ENCODE peak calls at places on chromosomes 2 and 18, in five cellular contexts. Q is tibial artery, S is mucosa of descending colon, I is fibroblast of villous mesenchyme, T is GM12878. H is an unnamed sample.
A peak's percentile ranks its signal among the peaks of the same experiment; 100 is the strongest.

GRCh38 chr2:219736196-219736595 is 108.8 kb downstream of the SLC4A3 start:
- DNase-seq in I (peak; percentile 77), Q (no peak), T (no peak), S (no peak), H (peak; percentile 61)

GRCh38 chr2:241762321-241762932 is 14.2 kb upstream of the GAL3ST2 start:
- DNase-seq in I (no peak), T (no peak), S (peak; percentile 15), Q (peak; percentile 9), H (no peak)

GRCh38 chr2:97868986-97869721 is 126.6 kb downstream of the TMEM131 start:
- DNase-seq in I (peak; percentile 88), Q (no peak), S (no peak), T (no peak), H (peak; percentile 82)

GRCh38 chr2:118309201-118310015 is 221.1 kb downstream of the INSIG2 start:
- DNase-seq in Q (no peak), T (no peak), S (no peak), I (no peak), H (no peak)

GRCh38 chr18:44229693-44230108 is 451.0 kb upstream of the SETBP1 start:
- DNase-seq in T (no peak), I (peak; percentile 12), S (peak; percentile 34), Q (peak; percentile 29), H (no peak)

GRCh38 chr2:44715671-44716077 is 225.8 kb upstream of the SIX3 start:
- DNase-seq in S (no peak), I (peak; percentile 27), T (no peak), Q (no peak), H (peak; percentile 59)

GRCh38 chr2:32864337-32864736 is 82.4 kb upstream of the LTBP1 start:
- DNase-seq in S (no peak), Q (no peak), I (peak; percentile 58), T (no peak), H (no peak)

GRCh38 chr18:55592572-55592971 is 4.6 kb upstream of the TCF4 start:
- DNase-seq in I (peak; percentile 16), Q (no peak), T (no peak), S (no peak), H (no peak)

GRCh38 chr2:26559044-26559405 is 81.1 kb upstream of the OTOF start:
- DNase-seq in T (no peak), I (no peak), Q (no peak), S (no peak), H (no peak)

GRCh38 chr2:12766421-12766879 is 49.7 kb downstream of the TRIB2 start:
- DNase-seq in S (no peak), T (no peak), I (no peak), Q (no peak), H (no peak)

GRCh38 chr2:127358044-127358443 is 29.7 kb downstream of the MAP3K2 start:
- DNase-seq in S (no peak), Q (no peak), I (peak; percentile 34), T (no peak), H (no peak)

GRCh38 chr18:76932026-76932819 is 109.9 kb downstream of the ZNF236 start:
- DNase-seq in S (no peak), T (no peak), I (peak; percentile 76), Q (peak; percentile 75), H (no peak)

GRCh38 chr2:15730545-15731212 is 139.0 kb downstream of the DDX1 start:
- DNase-seq in Q (peak; percentile 89), I (peak; percentile 98), T (peak; percentile 19), S (peak; percentile 84), H (peak; percentile 74)

GRCh38 chr2:70703900-70704549 is 64.0 kb downstream of the ADD2 start:
- DNase-seq in Q (no peak), I (peak; percentile 21), T (no peak), S (no peak), H (peak; percentile 47)

GRCh38 chr2:28338754-28339325 is 53.8 kb upstream of the FOSL2 start:
- DNase-seq in S (peak; percentile 8), I (no peak), Q (no peak), T (no peak), H (no peak)

GRCh38 chr2:205947621-205948495 is 138.1 kb downstream of the INO80D start:
- DNase-seq in I (peak; percentile 82), T (no peak), Q (peak; percentile 76), S (peak; percentile 74), H (peak; percentile 20)

GRCh38 chr18:70991577-70991976 is 702.7 kb downstream of the SOCS6 start:
- DNase-seq in Q (no peak), I (no peak), T (no peak), S (no peak), H (no peak)

GRCh38 chr2:119234021-119235019 is 10.7 kb downstream of the STEAP3 start:
- DNase-seq in T (no peak), Q (no peak), S (no peak), I (peak; percentile 39), H (no peak)

GRCh38 chr2:45812039-45812500 is 160.6 kb downstream of the PRKCE start:
- DNase-seq in T (no peak), Q (no peak), I (peak; percentile 61), S (no peak), H (peak; percentile 74)

GRCh38 chr2:241907171-241907570 is 37.6 kb downstream of the RTP5 start:
- DNase-seq in I (no peak), T (no peak), S (no peak), Q (no peak), H (no peak)

GRCh38 chr2:216858312-216858711 is 1.6 kb downstream of the TNP1 start:
- DNase-seq in S (no peak), I (no peak), T (no peak), Q (no peak), H (no peak)

GRCh38 chr2:159902722-159903121 is 104.7 kb upstream of the CD302 start:
- DNase-seq in Q (no peak), T (no peak), I (no peak), S (no peak), H (no peak)

GRCh38 chr18:1499265-1499664 is 594.6 kb downstream of the ADCYAP1 start:
- DNase-seq in Q (no peak), I (no peak), T (no peak), S (no peak), H (no peak)

GRCh38 chr2:174764281-174765063 is at the start of gene CHRNA1:
- DNase-seq in Q (no peak), I (peak; percentile 73), T (no peak), S (no peak), H (no peak)

GRCh38 chr18:10078053-10078452 is 164.2 kb downstream of the VAPA start:
- DNase-seq in T (no peak), Q (no peak), S (no peak), I (no peak), H (no peak)

GRCh38 chr18:51621103-51621969 is 423.9 kb upstream of the MEX3C start:
- DNase-seq in T (peak; percentile 12), S (peak; percentile 31), I (peak; percentile 26), Q (no peak), H (no peak)

GRCh38 chr2:43300222-43300621 is 73.8 kb upstream of the ZFP36L2 start:
- DNase-seq in S (no peak), T (no peak), Q (no peak), I (no peak), H (no peak)

GRCh38 chr18:79458131-79458838 is 62.6 kb downstream of the NFATC1 start:
- DNase-seq in S (no peak), T (no peak), I (peak; percentile 91), Q (peak; percentile 78), H (peak; percentile 42)

GRCh38 chr18:58397385-58398132 is 231.3 kb downstream of the ALPK2 start:
- DNase-seq in I (no peak), S (no peak), Q (no peak), T (no peak), H (no peak)

GRCh38 chr2:226447896-226448295 is 351.7 kb downstream of the IRS1 start:
- DNase-seq in Q (no peak), T (no peak), I (no peak), S (no peak), H (no peak)

DNA sequence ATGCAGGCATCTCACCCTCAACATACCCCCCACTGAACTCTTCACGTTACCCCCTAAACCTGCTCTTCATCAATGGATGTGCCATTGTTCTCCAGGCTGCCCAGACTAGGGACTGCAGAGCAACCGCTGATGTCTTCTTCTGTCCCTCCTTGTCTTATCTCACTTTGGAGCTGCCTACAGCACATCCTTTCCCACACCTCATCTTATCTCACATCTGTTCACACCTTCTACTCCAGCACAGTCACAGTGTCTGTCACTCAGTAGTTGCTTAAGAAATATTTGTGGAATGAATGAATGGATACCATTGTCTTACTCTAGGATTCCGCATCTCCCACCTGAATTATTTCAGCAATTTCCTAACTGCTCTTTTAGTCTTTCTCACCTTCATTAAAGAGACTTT is 144.5 kb downstream of the ANTXR1 start:
- DNase-seq in T (no peak), I (no peak), Q (no peak), S (no peak), H (no peak)
- TF ChIP-seq CTCF in T (no peak), I (no peak), Q (no peak), S (no peak), H (no peak)

GRCh38 chr2:235614900-235615712 is 121.3 kb downstream of the AGAP1 start:
- DNase-seq in I (peak; percentile 61), S (peak; percentile 49), Q (peak; percentile 77), T (no peak), H (no peak)

GRCh38 chr2:235614176-235614860 is 120.5 kb downstream of the AGAP1 start:
- DNase-seq in Q (peak; percentile 53), I (no peak), T (no peak), S (no peak), H (no peak)

GRCh38 chr2:235612551-235612950 is 118.7 kb downstream of the AGAP1 start:
- DNase-seq in S (no peak), I (no peak), Q (no peak), T (no peak), H (no peak)

GRCh38 chr2:235611756-235612155 is 117.9 kb downstream of the AGAP1 start:
- DNase-seq in Q (no peak), S (no peak), I (no peak), T (no peak), H (no peak)

GRCh38 chr2:235613671-235614070 is 119.8 kb downstream of the AGAP1 start:
- DNase-seq in T (no peak), S (no peak), I (no peak), Q (no peak), H (no peak)
- H3K4me3 ChIP-seq in T (no peak overlapping the region), S (no peak overlapping the region), I (no peak overlapping the region), Q (no peak overlapping the region), H (no peak overlapping the region)

DNA sequence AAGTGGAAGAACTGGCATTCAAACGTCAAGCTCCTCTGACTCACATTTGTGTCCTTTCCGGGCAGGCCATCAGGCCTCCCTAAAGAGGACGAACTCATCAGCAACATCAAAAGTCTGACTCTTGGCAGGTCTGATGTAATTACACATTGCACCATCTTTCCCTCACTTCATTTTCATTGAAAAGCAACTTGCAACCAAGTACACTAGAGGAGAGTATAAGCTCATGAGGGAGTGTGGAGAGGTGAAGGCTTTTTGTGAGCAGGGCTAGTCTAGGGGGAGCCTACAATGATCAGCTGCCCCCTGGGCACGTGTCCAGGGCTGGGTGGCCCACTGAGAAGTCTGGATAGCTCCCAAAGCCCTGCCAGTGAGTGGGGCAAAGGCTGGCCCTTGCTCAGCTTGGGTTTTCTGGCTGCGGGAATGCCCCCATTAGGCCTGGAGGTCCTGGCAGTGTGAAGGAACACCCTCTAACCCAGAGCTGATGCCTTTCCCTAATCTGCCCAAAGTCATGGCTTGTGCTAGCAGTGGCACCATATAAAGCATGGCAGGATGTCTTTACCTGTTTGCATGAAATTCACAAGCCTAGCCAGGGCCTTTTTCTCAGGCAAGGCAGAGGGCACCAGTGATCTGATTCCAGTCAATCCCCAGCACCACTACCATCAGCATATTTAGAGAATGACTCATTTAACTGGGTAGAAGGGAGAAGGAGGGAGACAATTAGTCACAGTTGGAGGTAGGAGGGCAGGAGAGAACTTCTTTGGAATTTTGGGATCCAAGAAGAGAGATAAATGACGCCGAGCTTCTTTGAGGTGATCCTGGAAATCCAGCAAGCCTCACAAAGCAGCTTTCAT is 8.5 kb upstream of the DAW1 start:
- DNase-seq in I (peak; percentile 85), Q (peak; percentile 71), S (no peak), T (no peak), H (peak; percentile 37)
- TF ChIP-seq CTCF in I (no peak), Q (no peak), S (no peak), T (no peak), H (no peak)

GRCh38 chr2:64760131-64760530 is 106.4 kb upstream of the SERTAD2 start:
- DNase-seq in T (no peak), S (no peak), I (no peak), Q (no peak), H (no peak)
- H3K4me3 ChIP-seq in T (no peak overlapping the region), S (no peak overlapping the region), I (no peak overlapping the region), Q (no peak overlapping the region), H (no peak overlapping the region)

H was measured in HFF-Myc.